ENCODE peak calls at places on chromosomes 2 and 18, in four cellular contexts. One of them, this sample, is unnamed.

GRCh38 chr2:218368621-218369153 is 12.0 kb downstream of the CATIP start:
- DNase-seq in K562: no peak
- DNase-seq in colonic mucosa: no peak
- DNase-seq in foreskin fibroblast: peak
- DNase-seq in this sample: peak

GRCh38 chr2:46803911-46804670 is 111.5 kb downstream of the MCFD2 start:
- DNase-seq in K562: no peak
- DNase-seq in colonic mucosa: peak
- DNase-seq in foreskin fibroblast: peak
- DNase-seq in this sample: no peak

GRCh38 chr2:130963849-130964793 is 127.4 kb downstream of the ARHGEF4 start:
- DNase-seq in K562: peak
- DNase-seq in colonic mucosa: no peak
- DNase-seq in foreskin fibroblast: peak
- DNase-seq in this sample: peak

GRCh38 chr2:95231723-95232122 is 24.4 kb downstream of the ZNF892 start:
- DNase-seq in K562: peak
- DNase-seq in colonic mucosa: peak
- DNase-seq in foreskin fibroblast: peak
- DNase-seq in this sample: peak

GRCh38 chr18:75105551-75106254 is 103.2 kb downstream of the PTGR3 start:
- DNase-seq in K562: no peak
- DNase-seq in colonic mucosa: no peak
- DNase-seq in foreskin fibroblast: no peak
- DNase-seq in this sample: peak

GRCh38 chr2:222731183-222731582 is 59.7 kb downstream of the MOGAT1 start:
- DNase-seq in K562: no peak
- DNase-seq in colonic mucosa: no peak
- DNase-seq in foreskin fibroblast: peak
- DNase-seq in this sample: no peak

GRCh38 chr18:5253910-5254309 is 41.6 kb downstream of the ZBTB14 start:
- DNase-seq in K562: no peak
- DNase-seq in colonic mucosa: no peak
- DNase-seq in foreskin fibroblast: no peak
- DNase-seq in this sample: no peak

GRCh38 chr2:240593026-240593702 is 6.6 kb downstream of the CAPN10 start:
- DNase-seq in K562: no peak
- DNase-seq in colonic mucosa: no peak
- DNase-seq in foreskin fibroblast: peak
- DNase-seq in this sample: peak

GRCh38 chr18:10020176-10020575 is 106.4 kb downstream of the VAPA start:
- DNase-seq in K562: no peak
- DNase-seq in colonic mucosa: no peak
- DNase-seq in foreskin fibroblast: peak
- DNase-seq in this sample: no peak

GRCh38 chr2:191679818-191680600 is 2.1 kb downstream of the NABP1 start:
- DNase-seq in K562: no peak
- DNase-seq in colonic mucosa: no peak
- DNase-seq in foreskin fibroblast: peak
- DNase-seq in this sample: no peak

GRCh38 chr18:64091526-64091925 is 57.4 kb downstream of the LINC00305 start:
- DNase-seq in K562: no peak
- DNase-seq in colonic mucosa: no peak
- DNase-seq in foreskin fibroblast: no peak
- DNase-seq in this sample: no peak

GRCh38 chr2:11333431-11334183 is 10.8 kb downstream of the ROCK2 start:
- DNase-seq in K562: no peak
- DNase-seq in colonic mucosa: no peak
- DNase-seq in foreskin fibroblast: no peak
- DNase-seq in this sample: no peak

GRCh38 chr18:63591725-63592124 is 4.6 kb downstream of the SERPINB13 start:
- DNase-seq in K562: no peak
- DNase-seq in colonic mucosa: no peak
- DNase-seq in foreskin fibroblast: no peak
- DNase-seq in this sample: no peak

GRCh38 chr18:57466745-57467144 is 31.6 kb downstream of the ONECUT2 start:
- DNase-seq in K562: no peak
- DNase-seq in colonic mucosa: no peak
- DNase-seq in foreskin fibroblast: no peak
- DNase-seq in this sample: peak

GRCh38 chr2:173400760-173401159 is 46.1 kb downstream of the CDCA7 start:
- DNase-seq in K562: no peak
- DNase-seq in colonic mucosa: no peak
- DNase-seq in foreskin fibroblast: no peak
- DNase-seq in this sample: no peak

GRCh38 chr2:144679942-144680341 is 160.0 kb upstream of the ZEB2 start:
- DNase-seq in K562: no peak
- DNase-seq in colonic mucosa: no peak
- DNase-seq in foreskin fibroblast: no peak
- DNase-seq in this sample: no peak

GRCh38 chr2:177164131-177164530 is 48.5 kb upstream of the HNRNPA3 start:
- DNase-seq in K562: no peak
- DNase-seq in colonic mucosa: no peak
- DNase-seq in foreskin fibroblast: peak
- DNase-seq in this sample: no peak
- H3K4me3 ChIP-seq in K562: no peak
- H3K4me3 ChIP-seq in colonic mucosa: no peak
- H3K4me3 ChIP-seq in foreskin fibroblast: peak
- H3K4me3 ChIP-seq in this sample: no peak

GRCh38 chr2:37326285-37326684 is 1.7 kb upstream of the PRKD3 start:
- DNase-seq in K562: no peak
- DNase-seq in colonic mucosa: peak
- DNase-seq in foreskin fibroblast: peak
- DNase-seq in this sample: no peak
- H3K4me3 ChIP-seq in K562: no peak
- H3K4me3 ChIP-seq in colonic mucosa: no peak
- H3K4me3 ChIP-seq in foreskin fibroblast: peak
- H3K4me3 ChIP-seq in this sample: no peak

GRCh38 chr18:36830141-36830495 is 1.2 kb downstream of the KIAA1328 start:
- DNase-seq in K562: no peak
- DNase-seq in colonic mucosa: no peak
- DNase-seq in foreskin fibroblast: no peak
- DNase-seq in this sample: no peak
- H3K4me3 ChIP-seq in K562: peak
- H3K4me3 ChIP-seq in colonic mucosa: no peak
- H3K4me3 ChIP-seq in foreskin fibroblast: peak
- H3K4me3 ChIP-seq in this sample: no peak

DNA sequence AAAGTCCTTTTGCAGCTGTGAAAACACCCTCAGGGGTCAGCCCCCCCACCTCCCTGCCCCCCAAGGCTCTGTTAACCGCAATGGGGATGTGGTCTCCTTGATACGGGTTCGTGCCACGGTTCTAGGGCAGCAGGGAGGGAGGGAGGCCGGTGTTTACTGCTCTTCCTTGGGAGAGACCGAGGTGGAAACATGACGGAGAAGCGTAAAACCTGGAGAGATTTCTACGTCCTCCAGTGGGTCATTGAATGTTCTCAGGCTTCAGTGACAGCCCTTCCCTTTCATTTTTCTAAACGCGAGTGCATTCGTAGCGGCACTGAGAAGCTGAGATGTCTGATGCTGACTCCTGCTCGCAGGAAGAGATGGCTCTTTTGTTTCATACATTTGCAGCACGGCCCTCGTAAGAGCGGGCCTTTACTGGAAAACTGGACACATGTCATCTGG is 40.5 kb upstream of the HDAC4 start:
- DNase-seq in K562: no peak
- DNase-seq in colonic mucosa: no peak
- DNase-seq in foreskin fibroblast: peak
- DNase-seq in this sample: peak
- H3K4me3 ChIP-seq in K562: no peak
- H3K4me3 ChIP-seq in colonic mucosa: no peak
- H3K4me3 ChIP-seq in foreskin fibroblast: no peak
- H3K4me3 ChIP-seq in this sample: no peak

GRCh38 chr2:219570924-219571310 is 422 bp downstream of the OBSL1 start:
- DNase-seq in K562: no peak
- DNase-seq in colonic mucosa: no peak
- DNase-seq in foreskin fibroblast: peak
- DNase-seq in this sample: no peak
- H3K4me3 ChIP-seq in K562: peak
- H3K4me3 ChIP-seq in colonic mucosa: peak
- H3K4me3 ChIP-seq in foreskin fibroblast: peak
- H3K4me3 ChIP-seq in this sample: peak

GRCh38 chr2:207142461-207142860 is 23.3 kb downstream of the KLF7 start:
- DNase-seq in K562: no peak
- DNase-seq in colonic mucosa: no peak
- DNase-seq in foreskin fibroblast: no peak
- DNase-seq in this sample: no peak
- H3K4me3 ChIP-seq in K562: no peak
- H3K4me3 ChIP-seq in colonic mucosa: no peak
- H3K4me3 ChIP-seq in foreskin fibroblast: no peak
- H3K4me3 ChIP-seq in this sample: no peak

DNA sequence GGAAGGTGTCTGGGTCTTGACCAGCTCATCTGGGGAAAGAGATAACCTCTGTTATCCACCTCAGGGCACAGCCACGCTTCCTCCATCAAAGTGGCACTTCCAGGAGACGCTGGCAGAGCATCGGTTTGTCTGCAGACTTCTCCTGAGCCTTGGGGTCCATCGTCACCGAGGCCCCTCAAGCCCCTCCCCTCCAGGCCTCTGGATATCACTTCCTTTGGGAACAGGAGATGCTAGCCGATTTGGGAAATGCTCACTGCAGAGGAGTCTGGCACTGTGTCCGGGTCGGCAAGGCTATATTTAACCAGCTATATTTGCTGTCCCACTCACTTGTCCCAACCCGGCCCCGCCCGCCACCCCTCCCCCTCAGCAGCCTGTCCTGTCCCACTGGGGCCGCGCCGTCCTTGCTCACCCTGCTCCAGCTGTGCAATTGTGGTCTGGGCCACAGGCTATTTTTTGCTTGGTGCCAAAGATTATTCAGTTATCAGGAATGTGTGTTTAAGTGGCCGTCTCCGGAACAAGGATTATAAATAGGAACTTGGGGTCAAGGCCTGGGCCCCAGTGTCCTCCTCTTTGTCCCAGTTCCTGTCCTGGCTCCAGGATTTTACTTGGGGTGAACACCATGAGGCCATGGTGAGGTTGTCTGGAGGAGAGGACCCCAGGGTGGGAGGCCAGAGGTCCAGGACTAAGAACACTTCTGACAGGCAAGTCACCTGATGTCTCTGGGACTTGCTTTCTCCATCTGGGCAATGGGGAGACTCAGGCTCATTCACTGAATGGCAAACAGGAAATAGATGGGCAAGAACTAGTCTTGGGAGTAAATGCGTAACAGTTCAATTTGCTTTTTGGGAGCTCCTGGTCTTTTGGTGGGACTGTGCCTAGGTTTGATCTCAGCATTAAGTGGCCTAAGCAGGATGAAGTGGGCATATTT is 263.6 kb downstream of the DYSF start:
- DNase-seq in K562: no peak
- DNase-seq in colonic mucosa: peak
- DNase-seq in foreskin fibroblast: peak
- DNase-seq in this sample: no peak
- H3K4me3 ChIP-seq in K562: no peak
- H3K4me3 ChIP-seq in colonic mucosa: no peak
- H3K4me3 ChIP-seq in foreskin fibroblast: no peak
- H3K4me3 ChIP-seq in this sample: no peak